ENCODE peak calls at places on chromosomes 13 and 19, in five cellular contexts. H is CD8-positive, alpha-beta memory T cell; P is ascending aorta; A is stomach; Y is cardiac muscle cell. N is an unnamed sample.

GRCh38 chr19:38433268-38433733 is at the start of gene RYR1:
- DNase-seq in H (no peak), Y (peak; percentile 42), A (peak; percentile 48), P (no peak), N (no peak)

GRCh38 chr13:22235950-22236290 is 565.0 kb downstream of the FGF9 start:
- DNase-seq in H (no peak), Y (no peak), A (no peak), P (no peak), N (no peak)

GRCh38 chr13:106734185-106734584 is 166.2 kb upstream of the ARGLU1 start:
- DNase-seq in Y (no peak), P (no peak), H (no peak), A (no peak), N (no peak)

GRCh38 chr19:14400913-14401312 is 18.2 kb downstream of the DDX39A start:
- DNase-seq in P (no peak), Y (no peak), A (no peak), H (no peak), N (no peak)

GRCh38 chr13:110359840-110360301 is 52.8 kb downstream of the COL4A2 start:
- DNase-seq in H (no peak), A (no peak), Y (peak; percentile 72), P (no peak), N (no peak)

GRCh38 chr13:20353973-20354372 is 121.9 kb upstream of the GJB6 start:
- DNase-seq in H (no peak), P (no peak), A (no peak), Y (peak; percentile 64), N (no peak)

GRCh38 chr13:80256352-80256932 is 84.5 kb downstream of the SPRY2 start:
- DNase-seq in Y (no peak), P (no peak), H (no peak), A (no peak), N (no peak)

GRCh38 chr19:7366701-7367420 is 18.1 kb downstream of the ARHGEF18 start:
- DNase-seq in A (no peak), H (no peak), Y (peak; percentile 59), P (no peak), N (no peak)

GRCh38 chr13:37531054-37531453 is 67.5 kb downstream of the POSTN start:
- DNase-seq in A (no peak), P (no peak), Y (peak; percentile 74), H (no peak), N (no peak)

GRCh38 chr19:42069619-42070293 is at the start of gene GRIK5:
- DNase-seq in H (no peak), A (no peak), Y (no peak), P (no peak), N (no peak)

GRCh38 chr19:4284176-4284958 is 5.3 kb downstream of the SHD start:
- DNase-seq in Y (no peak), A (no peak), P (no peak), H (no peak), N (no peak)

DNA sequence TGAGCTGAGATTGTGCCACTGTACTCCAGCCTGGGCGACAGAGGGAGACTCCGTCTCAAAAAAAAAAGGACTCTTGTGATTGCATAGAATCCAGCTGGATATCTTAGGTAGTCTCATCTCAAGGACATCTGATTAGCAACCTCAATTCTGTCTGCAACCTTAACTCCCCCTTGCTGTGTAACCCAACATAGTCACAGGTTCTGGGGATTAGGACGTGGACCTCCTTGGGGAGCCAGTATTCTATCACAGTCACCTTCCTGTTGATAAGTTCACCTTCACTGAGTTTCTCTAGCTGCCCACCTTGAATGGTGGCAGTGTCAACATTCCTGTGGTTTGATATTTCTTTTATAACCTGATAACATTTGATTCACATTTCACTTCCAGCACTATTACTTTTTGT is 27.2 kb downstream of the GPR18 start:
- DNase-seq in Y (no peak), A (no peak), P (no peak), H (no peak), N (no peak)
- H3K27ac ChIP-seq in Y (no peak overlapping the region), A (no peak overlapping the region), P (no peak overlapping the region), H (no peak overlapping the region), N (no peak overlapping the region)

GRCh38 chr19:15776991-15777787 is 10.3 kb upstream of the OR10H5 start:
- DNase-seq in H (no peak), Y (no peak), P (no peak), A (no peak), N (no peak)
- H3K9me3 ChIP-seq in H (no peaks in the 10 kb centered on the region), Y (no peaks in the 10 kb centered on the region), P (no peaks in the 10 kb centered on the region), A (no peaks in the 10 kb centered on the region), N (no peaks in the 10 kb centered on the region)

GRCh38 chr13:18993884-18994660 is 187.6 kb downstream of the TUBA3C start:
- DNase-seq in H (no peak), P (no peak), Y (no peak), A (peak; percentile 50), N (no peak)
- H3K27ac ChIP-seq in H (no peak overlapping the region), P (no peak overlapping the region), Y (no peak overlapping the region), A (no peak overlapping the region), N (no peak overlapping the region)

DNA sequence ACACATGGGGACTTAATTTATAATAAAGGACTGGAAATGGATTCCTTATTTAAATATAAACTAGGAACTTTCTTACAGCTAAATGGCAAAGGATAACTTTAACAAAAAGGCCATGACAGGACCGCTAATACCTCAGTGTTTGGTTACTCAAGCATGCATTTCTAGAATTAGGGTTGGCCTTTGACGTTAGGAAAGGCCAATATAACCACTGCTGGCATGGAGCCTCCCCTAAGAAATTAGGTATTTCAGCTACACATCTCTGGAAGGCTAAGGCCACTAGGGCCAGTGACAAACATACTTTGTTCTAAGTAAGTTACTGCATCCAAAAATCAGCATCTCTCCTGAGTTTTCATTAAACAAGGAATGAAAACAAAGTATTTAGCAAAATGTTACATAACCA is 9.2 kb downstream of the PEG3 start:
- DNase-seq in A (no peak), P (no peak), H (no peak), Y (no peak), N (no peak)
- H3K9me3 ChIP-seq in A (peaks cover 17% of the 10 kb centered on the region), P (no peaks in the 10 kb centered on the region), H (no peaks in the 10 kb centered on the region), Y (no peaks in the 10 kb centered on the region), N (peaks cover 9% of the 10 kb centered on the region)

GRCh38 chr19:5691930-5692784 is 2.1 kb downstream of the RPL36 start:
- DNase-seq in P (no peak), H (no peak), Y (no peak), A (no peak), N (no peak)
- H3K27ac ChIP-seq in P (peak overlapping the region; percentile 85), H (peak overlapping the region; percentile 89), Y (peak overlapping the region; percentile 90), A (peak overlapping the region; percentile 91), N (peak overlapping the region; percentile 42)

GRCh38 chr19:52110780-52111179 is 15.2 kb upstream of the ZNF841 start:
- DNase-seq in Y (no peak), A (no peak), H (no peak), P (no peak), N (no peak)
- H3K9me3 ChIP-seq in Y (peaks cover 27% of the 10 kb centered on the region), A (peaks cover 100% of the 10 kb centered on the region), H (peaks cover 72% of the 10 kb centered on the region), P (peaks cover 100% of the 10 kb centered on the region), N (peaks cover 40% of the 10 kb centered on the region)

GRCh38 chr19:11165486-11166030 is 10.0 kb upstream of the SPC24 start:
- DNase-seq in H (no peak), A (no peak), Y (peak; percentile 46), P (no peak), N (no peak)
- H3K27ac ChIP-seq in H (no peak overlapping the region), A (peak overlapping the region; percentile 83), Y (peak overlapping the region; percentile 90), P (peak overlapping the region; percentile 94), N (no peak overlapping the region)

DNA sequence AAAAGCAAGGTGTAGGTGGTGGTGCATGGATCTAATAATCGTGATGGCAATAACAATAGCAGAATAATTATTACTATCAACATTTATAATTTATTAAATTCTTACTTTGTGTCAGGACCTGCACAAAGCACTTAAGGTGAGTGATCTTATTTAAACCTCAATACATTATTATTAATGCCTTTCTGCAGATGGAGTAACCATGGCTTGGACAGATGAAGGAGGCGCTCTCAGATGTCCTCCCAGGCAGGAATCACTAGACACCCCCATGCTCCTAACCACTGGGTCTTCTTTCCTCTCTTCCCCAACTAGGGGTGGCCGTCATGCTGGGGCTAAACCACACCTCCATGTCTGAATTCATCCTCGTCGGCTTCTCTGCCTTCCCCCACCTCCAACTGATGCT is at the start of gene OR10H2:
- DNase-seq in A (no peak), P (no peak), H (no peak), Y (no peak), N (no peak)
- H3K9me3 ChIP-seq in A (no peaks in the 10 kb centered on the region), P (no peaks in the 10 kb centered on the region), H (no peaks in the 10 kb centered on the region), Y (no peaks in the 10 kb centered on the region), N (no peaks in the 10 kb centered on the region)

GRCh38 chr19:55486971-55487883 is 1.0 kb upstream of the SSC5D start:
- DNase-seq in H (no peak), A (no peak), P (peak; percentile 63), Y (peak; percentile 96), N (peak; percentile 23)
- H3K27ac ChIP-seq in H (peak overlapping the region; percentile 57), A (peak overlapping the region; percentile 91), P (peak overlapping the region; percentile 90), Y (peak overlapping the region; percentile 90), N (peak overlapping the region; percentile 77)

GRCh38 chr19:37136118-37136517 is 36.4 kb downstream of the ZNF585A start:
- DNase-seq in Y (no peak), P (no peak), A (no peak), H (no peak), N (no peak)
- H3K9me3 ChIP-seq in Y (peaks cover 1% of the 10 kb centered on the region), P (peaks cover 100% of the 10 kb centered on the region), A (peaks cover 100% of the 10 kb centered on the region), H (peaks cover 73% of the 10 kb centered on the region), N (peaks cover 19% of the 10 kb centered on the region)